ENCODE peak calls at places on chromosome 4, in nine cellular contexts. One of them, this sample, is unnamed.

GRCh38 chr4:73019462-73020047 is 50.0 kb downstream of the COX18 start:
- DNase-seq in cortex of kidney: no peak
- DNase-seq in nephron progenitor cell: peak
- DNase-seq in NCI-H2107: no peak
- DNase-seq in activated CD4-positive, alpha-beta T cell treated with anti-CD3 and anti-CD28 coated beads for 4 hours: peak
- DNase-seq in OCI-LY7: peak
- DNase-seq in T-cell: no peak
- DNase-seq in T-helper 2 cell: no peak
- DNase-seq in NCI-H187 treated with DMSO at 0.1 percent for 48 hours: no peak
- DNase-seq in this sample: peak

GRCh38 chr4:72987741-72988729 is 81.5 kb downstream of the COX18 start:
- DNase-seq in cortex of kidney: no peak
- DNase-seq in nephron progenitor cell: no peak
- DNase-seq in NCI-H2107: no peak
- DNase-seq in activated CD4-positive, alpha-beta T cell treated with anti-CD3 and anti-CD28 coated beads for 4 hours: no peak
- DNase-seq in OCI-LY7: no peak
- DNase-seq in T-cell: no peak
- DNase-seq in T-helper 2 cell: no peak
- DNase-seq in NCI-H187 treated with DMSO at 0.1 percent for 48 hours: no peak
- DNase-seq in this sample: no peak

GRCh38 chr4:2397596-2398379 is 20.7 kb downstream of the ZFYVE28 start:
- DNase-seq in cortex of kidney: no peak
- DNase-seq in nephron progenitor cell: no peak
- DNase-seq in NCI-H2107: no peak
- DNase-seq in activated CD4-positive, alpha-beta T cell treated with anti-CD3 and anti-CD28 coated beads for 4 hours: no peak
- DNase-seq in OCI-LY7: no peak
- DNase-seq in T-cell: no peak
- DNase-seq in T-helper 2 cell: no peak
- DNase-seq in NCI-H187 treated with DMSO at 0.1 percent for 48 hours: no peak
- DNase-seq in this sample: no peak

GRCh38 chr4:179871726-179872125 is 2371.5 kb upstream of the TENM3 start:
- DNase-seq in cortex of kidney: no peak
- DNase-seq in nephron progenitor cell: no peak
- DNase-seq in NCI-H2107: no peak
- DNase-seq in activated CD4-positive, alpha-beta T cell treated with anti-CD3 and anti-CD28 coated beads for 4 hours: no peak
- DNase-seq in OCI-LY7: no peak
- DNase-seq in T-cell: no peak
- DNase-seq in T-helper 2 cell: no peak
- DNase-seq in NCI-H187 treated with DMSO at 0.1 percent for 48 hours: no peak
- DNase-seq in this sample: no peak

GRCh38 chr4:27974339-27974738 is 1113.7 kb downstream of the STIM2 start:
- DNase-seq in cortex of kidney: no peak
- DNase-seq in nephron progenitor cell: no peak
- DNase-seq in NCI-H2107: no peak
- DNase-seq in activated CD4-positive, alpha-beta T cell treated with anti-CD3 and anti-CD28 coated beads for 4 hours: no peak
- DNase-seq in OCI-LY7: no peak
- DNase-seq in T-cell: no peak
- DNase-seq in T-helper 2 cell: no peak
- DNase-seq in NCI-H187 treated with DMSO at 0.1 percent for 48 hours: no peak
- DNase-seq in this sample: no peak

GRCh38 chr4:7210818-7211217 is 18.5 kb downstream of the SORCS2 start:
- DNase-seq in cortex of kidney: no peak
- DNase-seq in nephron progenitor cell: no peak
- DNase-seq in NCI-H2107: no peak
- DNase-seq in activated CD4-positive, alpha-beta T cell treated with anti-CD3 and anti-CD28 coated beads for 4 hours: no peak
- DNase-seq in OCI-LY7: no peak
- DNase-seq in T-cell: no peak
- DNase-seq in T-helper 2 cell: no peak
- DNase-seq in NCI-H187 treated with DMSO at 0.1 percent for 48 hours: no peak
- DNase-seq in this sample: no peak

GRCh38 chr4:66688674-66689073 is 856.6 kb downstream of the CENPC start:
- DNase-seq in cortex of kidney: no peak
- DNase-seq in nephron progenitor cell: no peak
- DNase-seq in NCI-H2107: no peak
- DNase-seq in activated CD4-positive, alpha-beta T cell treated with anti-CD3 and anti-CD28 coated beads for 4 hours: no peak
- DNase-seq in OCI-LY7: peak
- DNase-seq in T-cell: no peak
- DNase-seq in T-helper 2 cell: no peak
- DNase-seq in NCI-H187 treated with DMSO at 0.1 percent for 48 hours: peak
- DNase-seq in this sample: peak

GRCh38 chr4:155608231-155608885 is 58.3 kb upstream of the GUCY1A1 start:
- DNase-seq in cortex of kidney: no peak
- DNase-seq in nephron progenitor cell: no peak
- DNase-seq in NCI-H2107: no peak
- DNase-seq in activated CD4-positive, alpha-beta T cell treated with anti-CD3 and anti-CD28 coated beads for 4 hours: no peak
- DNase-seq in OCI-LY7: no peak
- DNase-seq in T-cell: no peak
- DNase-seq in T-helper 2 cell: no peak
- DNase-seq in NCI-H187 treated with DMSO at 0.1 percent for 48 hours: no peak
- DNase-seq in this sample: no peak

GRCh38 chr4:159305129-159305528 is 202.2 kb downstream of the RAPGEF2 start:
- DNase-seq in cortex of kidney: no peak
- DNase-seq in nephron progenitor cell: no peak
- DNase-seq in NCI-H2107: no peak
- DNase-seq in activated CD4-positive, alpha-beta T cell treated with anti-CD3 and anti-CD28 coated beads for 4 hours: no peak
- DNase-seq in OCI-LY7: no peak
- DNase-seq in T-cell: no peak
- DNase-seq in T-helper 2 cell: no peak
- DNase-seq in NCI-H187 treated with DMSO at 0.1 percent for 48 hours: no peak
- DNase-seq in this sample: no peak

GRCh38 chr4:23889814-23890269 is at the start of gene PPARGC1A:
- DNase-seq in cortex of kidney: no peak
- DNase-seq in nephron progenitor cell: peak
- DNase-seq in NCI-H2107: peak
- DNase-seq in activated CD4-positive, alpha-beta T cell treated with anti-CD3 and anti-CD28 coated beads for 4 hours: no peak
- DNase-seq in OCI-LY7: no peak
- DNase-seq in T-cell: no peak
- DNase-seq in T-helper 2 cell: no peak
- DNase-seq in NCI-H187 treated with DMSO at 0.1 percent for 48 hours: peak
- DNase-seq in this sample: peak

GRCh38 chr4:73053076-73053475 is 16.4 kb downstream of the COX18 start:
- DNase-seq in cortex of kidney: no peak
- DNase-seq in nephron progenitor cell: no peak
- DNase-seq in NCI-H2107: no peak
- DNase-seq in activated CD4-positive, alpha-beta T cell treated with anti-CD3 and anti-CD28 coated beads for 4 hours: no peak
- DNase-seq in OCI-LY7: no peak
- DNase-seq in T-cell: no peak
- DNase-seq in T-helper 2 cell: no peak
- DNase-seq in NCI-H187 treated with DMSO at 0.1 percent for 48 hours: no peak
- DNase-seq in this sample: no peak

GRCh38 chr4:145619639-145619996 is 433 bp downstream of the MMAA start:
- DNase-seq in cortex of kidney: no peak
- DNase-seq in nephron progenitor cell: no peak
- DNase-seq in NCI-H2107: no peak
- DNase-seq in activated CD4-positive, alpha-beta T cell treated with anti-CD3 and anti-CD28 coated beads for 4 hours: peak
- DNase-seq in OCI-LY7: no peak
- DNase-seq in T-cell: no peak
- DNase-seq in T-helper 2 cell: peak
- DNase-seq in NCI-H187 treated with DMSO at 0.1 percent for 48 hours: no peak
- DNase-seq in this sample: no peak

GRCh38 chr4:38805530-38806145 is 1.0 kb upstream of the TLR1 start:
- DNase-seq in cortex of kidney: no peak
- DNase-seq in nephron progenitor cell: no peak
- DNase-seq in NCI-H2107: no peak
- DNase-seq in activated CD4-positive, alpha-beta T cell treated with anti-CD3 and anti-CD28 coated beads for 4 hours: no peak
- DNase-seq in OCI-LY7: peak
- DNase-seq in T-cell: no peak
- DNase-seq in T-helper 2 cell: no peak
- DNase-seq in NCI-H187 treated with DMSO at 0.1 percent for 48 hours: no peak
- DNase-seq in this sample: peak

GRCh38 chr4:165355900-165356300 is 22.9 kb upstream of the CPE start:
- DNase-seq in cortex of kidney: no peak
- DNase-seq in nephron progenitor cell: peak
- DNase-seq in NCI-H2107: no peak
- DNase-seq in activated CD4-positive, alpha-beta T cell treated with anti-CD3 and anti-CD28 coated beads for 4 hours: no peak
- DNase-seq in OCI-LY7: peak
- DNase-seq in T-cell: no peak
- DNase-seq in T-helper 2 cell: no peak
- DNase-seq in NCI-H187 treated with DMSO at 0.1 percent for 48 hours: no peak
- DNase-seq in this sample: peak

GRCh38 chr4:177554966-177555574 is 112.8 kb upstream of the AGA start:
- DNase-seq in cortex of kidney: no peak
- DNase-seq in nephron progenitor cell: peak
- DNase-seq in NCI-H2107: no peak
- DNase-seq in activated CD4-positive, alpha-beta T cell treated with anti-CD3 and anti-CD28 coated beads for 4 hours: no peak
- DNase-seq in OCI-LY7: peak
- DNase-seq in T-cell: no peak
- DNase-seq in T-helper 2 cell: no peak
- DNase-seq in NCI-H187 treated with DMSO at 0.1 percent for 48 hours: no peak
- DNase-seq in this sample: peak

GRCh38 chr4:119615068-119615744 is 13.4 kb downstream of the PDE5A start:
- DNase-seq in cortex of kidney: no peak
- DNase-seq in nephron progenitor cell: no peak
- DNase-seq in NCI-H2107: no peak
- DNase-seq in activated CD4-positive, alpha-beta T cell treated with anti-CD3 and anti-CD28 coated beads for 4 hours: no peak
- DNase-seq in OCI-LY7: no peak
- DNase-seq in T-cell: no peak
- DNase-seq in T-helper 2 cell: no peak
- DNase-seq in NCI-H187 treated with DMSO at 0.1 percent for 48 hours: no peak
- DNase-seq in this sample: no peak

GRCh38 chr4:133865606-133866327 is 335.8 kb downstream of the PABPC4L start:
- DNase-seq in cortex of kidney: no peak
- DNase-seq in nephron progenitor cell: no peak
- DNase-seq in NCI-H2107: no peak
- DNase-seq in activated CD4-positive, alpha-beta T cell treated with anti-CD3 and anti-CD28 coated beads for 4 hours: no peak
- DNase-seq in OCI-LY7: no peak
- DNase-seq in T-cell: no peak
- DNase-seq in T-helper 2 cell: no peak
- DNase-seq in NCI-H187 treated with DMSO at 0.1 percent for 48 hours: no peak
- DNase-seq in this sample: no peak

GRCh38 chr4:4989083-4989622 is 30.1 kb downstream of the CYTL1 start:
- DNase-seq in cortex of kidney: no peak
- DNase-seq in nephron progenitor cell: no peak
- DNase-seq in NCI-H2107: no peak
- DNase-seq in activated CD4-positive, alpha-beta T cell treated with anti-CD3 and anti-CD28 coated beads for 4 hours: no peak
- DNase-seq in OCI-LY7: no peak
- DNase-seq in T-cell: no peak
- DNase-seq in T-helper 2 cell: no peak
- DNase-seq in NCI-H187 treated with DMSO at 0.1 percent for 48 hours: no peak
- DNase-seq in this sample: no peak

GRCh38 chr4:119300388-119301131 is 21.4 kb downstream of the FABP2 start:
- DNase-seq in cortex of kidney: no peak
- DNase-seq in nephron progenitor cell: peak
- DNase-seq in NCI-H2107: no peak
- DNase-seq in activated CD4-positive, alpha-beta T cell treated with anti-CD3 and anti-CD28 coated beads for 4 hours: peak
- DNase-seq in OCI-LY7: peak
- DNase-seq in T-cell: peak
- DNase-seq in T-helper 2 cell: peak
- DNase-seq in NCI-H187 treated with DMSO at 0.1 percent for 48 hours: no peak
- DNase-seq in this sample: peak

GRCh38 chr4:3522326-3522640 is 9.9 kb downstream of the LRPAP1 start:
- DNase-seq in cortex of kidney: no peak
- DNase-seq in nephron progenitor cell: no peak
- DNase-seq in NCI-H2107: no peak
- DNase-seq in activated CD4-positive, alpha-beta T cell treated with anti-CD3 and anti-CD28 coated beads for 4 hours: no peak
- DNase-seq in OCI-LY7: no peak
- DNase-seq in T-cell: no peak
- DNase-seq in T-helper 2 cell: no peak
- DNase-seq in NCI-H187 treated with DMSO at 0.1 percent for 48 hours: no peak
- DNase-seq in this sample: no peak

GRCh38 chr4:53706422-53707032 is 115.2 kb upstream of the LNX1 start:
- DNase-seq in cortex of kidney: no peak
- DNase-seq in nephron progenitor cell: peak
- DNase-seq in NCI-H2107: no peak
- DNase-seq in activated CD4-positive, alpha-beta T cell treated with anti-CD3 and anti-CD28 coated beads for 4 hours: no peak
- DNase-seq in OCI-LY7: peak
- DNase-seq in T-cell: no peak
- DNase-seq in T-helper 2 cell: no peak
- DNase-seq in NCI-H187 treated with DMSO at 0.1 percent for 48 hours: no peak
- DNase-seq in this sample: peak

GRCh38 chr4:45043916-45044315 is 317.6 kb upstream of the GNPDA2 start:
- DNase-seq in cortex of kidney: no peak
- DNase-seq in nephron progenitor cell: no peak
- DNase-seq in NCI-H2107: no peak
- DNase-seq in activated CD4-positive, alpha-beta T cell treated with anti-CD3 and anti-CD28 coated beads for 4 hours: no peak
- DNase-seq in OCI-LY7: no peak
- DNase-seq in T-cell: no peak
- DNase-seq in T-helper 2 cell: no peak
- DNase-seq in NCI-H187 treated with DMSO at 0.1 percent for 48 hours: no peak
- DNase-seq in this sample: no peak

This sample was measured in pons.